ENCODE peak calls at places on chromosomes 12 and 14, in nine cellular contexts. U is mucosa of gallbladder; C is fibroblast of gingiva; B is lower leg skin; Z is stimulated activated CD8-positive, alpha-beta memory T cell treated with anti-CD3 and anti-CD28 coated beads, Interleukin-2, amount 100 ng/mL, for 1 hour; S is EH; Q is T-helper 22 cell; V is activated CD8-positive, alpha-beta memory T cell treated with anti-CD3 and anti-CD28 coated beads, Interleukin-2, amount 50 U/mL, for 48 hours; O is T-helper 9 cell. H is an unnamed sample.

GRCh38 chr14:53152627-53152908 is 555 bp downstream of the DDHD1 start:
- DNase-seq in Q (no peak), V (no peak), O (no peak), B (no peak), S (no peak), U (no peak), Z (no peak), C (peak), H (no peak)

GRCh38 chr12:133130808-133131128 is 341 bp downstream of the ZNF10 start:
- DNase-seq in S (no peak), Z (no peak), U (peak), V (peak), O (peak), C (no peak), Q (no peak), B (peak), H (no peak)

GRCh38 chr14:71665157-71665556 is 267.1 kb upstream of the RGS6 start:
- DNase-seq in Q (no peak), B (no peak), Z (no peak), S (peak), O (no peak), U (no peak), C (peak), V (no peak), H (peak)

GRCh38 chr14:103116645-103117044 is 6.6 kb upstream of the TNFAIP2 start:
- DNase-seq in U (no peak), S (no peak), C (no peak), V (no peak), Q (no peak), O (no peak), B (no peak), Z (no peak), H (no peak)

GRCh38 chr14:73242274-73242960 is 5.1 kb downstream of the PAPLN start:
- DNase-seq in O (no peak), U (no peak), C (peak), Q (no peak), S (no peak), V (no peak), B (no peak), Z (no peak), H (peak)

GRCh38 chr12:13099066-13099909 is 4.2 kb downstream of the GSG1 start:
- DNase-seq in S (peak), Q (no peak), C (no peak), Z (no peak), U (no peak), V (no peak), O (no peak), B (no peak), H (peak)

GRCh38 chr12:130401703-130402102 is 64.0 kb downstream of the PIWIL1 start:
- DNase-seq in S (no peak), Q (no peak), U (no peak), Z (no peak), C (no peak), O (no peak), V (no peak), B (no peak), H (peak)

GRCh38 chr14:92414685-92415084 is 91.7 kb downstream of the SLC24A4 start:
- DNase-seq in O (no peak), C (no peak), V (no peak), Q (no peak), S (no peak), U (no peak), B (no peak), Z (no peak), H (no peak)

H was measured in Daoy.